ENCODE peak calls at places on chromosomes 11 and 22, in eight cellular contexts. B is brain microvascular endothelial cell; J is psoas muscle; M is cardiac muscle cell; Z is foreskin fibroblast; C is CD4-positive, alpha-beta T cell; Y is mesothelial cell of epicardium; H is OCI-LY7. P is an unnamed sample.

GRCh38 chr11:19571906-19572305 is 140.7 kb upstream of the NAV2 start:
- DNase-seq in B (no peak), C (no peak), J (no peak), M (no peak), Y (no peak), H (no peak), Z (no peak), P (no peak)

GRCh38 chr11:2540521-2541320 is 95.9 kb downstream of the KCNQ1 start:
- DNase-seq in B (no peak), C (no peak), Z (no peak), M (no peak), H (no peak), J (peak), Y (peak), P (no peak)

GRCh38 chr22:33919591-33920501 is at the start of gene LARGE1:
- DNase-seq in J (peak), M (peak), H (peak), Y (peak), B (no peak), C (no peak), Z (peak), P (no peak)

GRCh38 chr11:87038235-87038960 is 664 bp downstream of the TMEM135 start:
- DNase-seq in J (no peak), C (no peak), M (no peak), H (peak), Y (no peak), B (no peak), Z (no peak), P (no peak)

GRCh38 chr11:120740424-120740823 is 228.9 kb downstream of the GRIK4 start:
- DNase-seq in C (no peak), J (no peak), Z (no peak), Y (no peak), M (no peak), B (no peak), H (no peak), P (no peak)

GRCh38 chr11:12165237-12165875 is 55.0 kb downstream of the MICAL2 start:
- DNase-seq in Z (no peak), M (no peak), Y (no peak), C (no peak), J (no peak), H (no peak), B (no peak), P (no peak)

GRCh38 chr11:35272391-35272821 is 133.4 kb downstream of the CD44 start:
- DNase-seq in C (no peak), M (no peak), B (no peak), Y (no peak), J (no peak), H (no peak), Z (no peak), P (no peak)

GRCh38 chr11:8812438-8812837 is 98.6 kb upstream of the AKIP1 start:
- DNase-seq in J (peak), M (no peak), H (no peak), Y (no peak), Z (peak), B (no peak), C (no peak), P (no peak)

GRCh38 chr11:7545611-7546010 is 31.8 kb downstream of the PPFIBP2 start:
- DNase-seq in J (no peak), Y (no peak), Z (no peak), C (no peak), B (no peak), M (no peak), H (no peak), P (no peak)

GRCh38 chr11:119347242-119347641 is 737 bp upstream of the MFRP start:
- DNase-seq in B (no peak), Z (peak), Y (no peak), M (no peak), C (no peak), H (no peak), J (no peak), P (peak)

GRCh38 chr22:44396021-44396726 is 83.4 kb upstream of the SHISAL1 start:
- DNase-seq in J (peak), H (no peak), B (no peak), Z (no peak), M (no peak), Y (no peak), C (no peak), P (no peak)

GRCh38 chr11:21250196-21250595 is 580.8 kb downstream of the NELL1 start:
- DNase-seq in C (no peak), H (no peak), Y (no peak), B (no peak), Z (no peak), J (no peak), M (no peak), P (no peak)

GRCh38 chr11:69867076-69868002 is 48.1 kb upstream of the FGF3 start:
- DNase-seq in J (peak), Y (no peak), M (no peak), C (no peak), H (no peak), Z (peak), B (peak), P (no peak)

GRCh38 chr11:132064987-132065620 is 694.7 kb downstream of the NTM start:
- DNase-seq in H (no peak), C (no peak), J (no peak), M (no peak), Z (peak), B (peak), Y (no peak), P (peak)

DNA sequence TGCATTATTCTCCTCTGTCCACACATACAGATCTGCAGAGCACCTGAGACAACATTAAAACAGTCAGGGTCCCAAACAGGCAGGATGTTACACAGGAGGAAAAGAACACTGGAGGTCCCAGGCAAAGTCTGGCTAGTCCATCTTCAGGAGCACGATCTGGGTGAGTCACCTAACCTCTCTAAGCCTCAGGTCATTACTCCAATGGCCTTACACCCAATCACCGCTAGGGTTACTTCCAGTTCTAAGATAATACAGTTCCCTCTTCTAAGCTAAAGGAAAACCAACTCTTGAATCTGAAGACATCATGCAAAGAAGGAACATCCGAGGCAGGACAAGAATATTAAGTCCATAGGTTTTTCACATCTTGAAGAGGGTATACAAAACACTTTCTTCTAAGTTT is 24.5 kb downstream of the ASCC2 start:
- DNase-seq in M (no peak), H (no peak), J (no peak), B (peak), Y (no peak), C (no peak), Z (no peak), P (no peak)
- TF ChIP-seq CTCF in M (peak), H (no peak), J (no peak), B (peak), Y (no peak), C (no peak), Z (no peak), P (no peak)

GRCh38 chr11:61609970-61610347 is 29.1 kb upstream of the SYT7 start:
- DNase-seq in M (peak), H (peak), B (no peak), J (no peak), Z (no peak), C (no peak), Y (no peak), P (no peak)
- TF ChIP-seq CTCF in M (peak), H (no peak), B (peak), J (no peak), Z (no peak), C (no peak), Y (no peak), P (peak)

DNA sequence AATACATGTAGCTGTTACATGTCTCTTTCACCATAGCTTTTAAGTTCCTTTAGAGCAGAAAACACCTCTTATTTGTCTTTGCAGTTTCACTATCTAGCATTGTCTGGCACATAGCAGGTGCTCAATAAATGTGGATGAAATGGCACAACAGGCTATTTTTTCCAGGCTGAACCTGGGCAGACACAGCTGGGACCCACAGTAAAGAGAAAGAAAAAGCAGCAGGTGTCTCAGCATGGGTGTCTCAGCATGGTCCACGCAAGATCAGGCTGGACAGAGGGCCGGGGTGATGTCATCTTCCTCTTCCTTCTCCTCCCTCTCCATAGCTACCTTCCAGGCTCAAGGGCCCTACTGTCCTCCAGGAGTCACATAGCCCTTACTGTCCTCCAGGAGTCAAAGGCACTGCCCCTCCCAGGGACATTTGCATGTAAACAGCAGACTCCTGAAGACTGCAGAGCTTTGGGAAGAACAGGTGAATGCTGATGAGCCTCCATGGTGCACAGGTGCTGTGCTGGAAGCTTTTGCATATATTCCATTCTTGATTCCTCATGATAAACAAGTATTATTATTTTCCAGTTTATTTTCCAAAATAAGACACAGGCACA is 65.2 kb downstream of the DSCAML1 start:
- DNase-seq in M (no peak), H (no peak), Y (no peak), C (no peak), Z (no peak), J (no peak), B (no peak), P (no peak)
- TF ChIP-seq CTCF in M (no peak), H (no peak), Y (no peak), C (no peak), Z (no peak), J (no peak), B (no peak), P (no peak)

DNA sequence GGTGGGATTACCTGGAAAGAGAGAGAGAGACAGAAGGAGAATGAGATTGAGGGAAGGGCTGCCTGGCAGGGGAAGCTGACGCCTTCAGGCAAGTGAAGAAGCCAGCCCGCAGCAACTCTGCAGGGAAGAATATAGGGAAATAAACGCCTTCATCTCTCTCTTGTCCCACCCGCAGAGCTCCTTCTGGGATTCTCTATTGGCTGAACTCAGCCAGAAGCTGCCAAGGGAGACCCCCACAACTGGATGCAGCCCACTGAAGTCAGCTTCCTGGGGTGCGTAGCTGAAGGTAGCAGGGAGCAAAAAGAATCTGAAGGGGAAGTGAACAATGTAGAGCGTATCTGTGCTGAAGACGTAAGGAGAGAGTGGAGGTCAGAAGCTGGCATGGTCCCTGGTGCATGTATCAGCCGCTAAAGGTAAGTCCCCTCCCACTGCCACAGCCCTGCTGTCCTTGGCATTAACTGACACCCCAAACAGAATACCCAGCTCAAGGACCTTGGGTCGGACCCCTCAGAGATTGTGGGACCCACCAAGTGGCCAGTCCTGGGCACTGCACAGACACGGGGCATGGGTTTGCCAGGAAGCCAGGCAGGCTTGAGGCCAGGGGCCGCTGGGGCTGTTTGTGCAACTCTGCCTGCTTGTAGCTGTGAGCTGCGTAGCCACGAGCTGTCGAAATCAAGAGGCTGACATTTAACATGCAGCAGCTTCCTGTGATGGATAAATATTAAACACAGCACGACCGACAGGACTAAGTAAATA is 469.9 kb downstream of the MN1 start:
- DNase-seq in Z (peak), J (peak), Y (no peak), M (peak), C (no peak), B (peak), H (no peak), P (no peak)
- TF ChIP-seq CTCF in Z (peak), J (peak), Y (peak), M (peak), C (no peak), B (peak), H (peak), P (peak)

GRCh38 chr11:128691802-128692749 is 1.8 kb upstream of the FLI1 start:
- DNase-seq in M (no peak), C (no peak), Y (no peak), B (no peak), H (no peak), J (peak), Z (no peak), P (no peak)
- TF ChIP-seq CTCF in M (peak), C (no peak), Y (no peak), B (peak), H (peak), J (peak), Z (peak), P (peak)

GRCh38 chr11:14471127-14471526 is 28.5 kb downstream of the COPB1 start:
- DNase-seq in Z (no peak), H (no peak), C (no peak), M (no peak), B (no peak), Y (no peak), J (no peak), P (no peak)
- TF ChIP-seq CTCF in Z (no peak), H (no peak), C (no peak), M (no peak), B (no peak), Y (no peak), J (no peak), P (no peak)

P was measured in BJ.